ENCODE peak calls at places on chromosomes 3 and 15, in nine cellular contexts. A, E, P, H, B, L, M, Z and V are unnamed samples.

GRCh38 chr3:150225986-150226385 is 182.1 kb upstream of the TSC22D2 start:
- DNase-seq in H (no peak), B (no peak), L (no peak), Z (no peak), P (no peak), E (no peak), M (no peak), A (no peak), V (no peak)

GRCh38 chr3:180631317-180631716 is 29.4 kb downstream of the TTC14 start:
- DNase-seq in Z (no peak), E (no peak), B (no peak), M (no peak), H (no peak), L (no peak), P (no peak), A (no peak), V (no peak)

GRCh38 chr3:189551007-189551406 is 80.2 kb upstream of the TP63 start:
- DNase-seq in P (no peak), E (no peak), A (no peak), H (no peak), B (no peak), M (no peak), L (no peak), Z (no peak), V (no peak)

GRCh38 chr15:81291916-81292424 is 32.0 kb downstream of the STARD5 start:
- DNase-seq in M (no peak), P (no peak), Z (no peak), H (no peak), A (no peak), B (no peak), L (no peak), E (no peak), V (no peak)

GRCh38 chr3:80405618-80406017 is 637.8 kb upstream of the ROBO1 start:
- DNase-seq in B (no peak), E (no peak), M (no peak), Z (no peak), L (no peak), H (no peak), P (no peak), A (no peak), V (no peak)

GRCh38 chr3:15097889-15098288 is 1.1 kb downstream of the RBSN start:
- DNase-seq in M (peak; percentile 24), P (no peak), B (no peak), E (no peak), H (no peak), L (no peak), A (peak; percentile 42), Z (peak; percentile 67), V (peak; percentile 43)

GRCh38 chr3:14521611-14522010 is 18.5 kb downstream of the GRIP2 start:
- DNase-seq in H (no peak), B (no peak), Z (no peak), E (no peak), A (no peak), P (no peak), M (no peak), L (no peak), V (no peak)

GRCh38 chr15:71508081-71508682 is 302.2 kb upstream of the NR2E3 start:
- DNase-seq in M (no peak), B (no peak), Z (no peak), E (no peak), A (no peak), H (no peak), P (no peak), L (no peak), V (no peak)

GRCh38 chr3:179071569-179072397 is at the start of gene ZMAT3:
- DNase-seq in B (peak; percentile 56), L (peak; percentile 85), E (peak; percentile 72), P (peak; percentile 82), Z (peak; percentile 89), A (peak; percentile 87), M (peak; percentile 90), H (peak; percentile 88), V (peak; percentile 85)

GRCh38 chr15:95975212-95975611 is 355.3 kb upstream of the NR2F2 start:
- DNase-seq in M (no peak), Z (no peak), B (no peak), E (no peak), H (no peak), A (no peak), P (no peak), L (no peak), V (no peak)

GRCh38 chr15:78638658-78639314 is 2.2 kb downstream of the CHRNB4 start:
- DNase-seq in A (peak; percentile 74), H (peak; percentile 10), Z (peak; percentile 60), P (peak; percentile 19), M (peak; percentile 75), B (peak; percentile 9), E (peak; percentile 55), L (peak; percentile 36), V (peak; percentile 47)

GRCh38 chr3:145898487-145898886 is 262.5 kb downstream of the PLOD2 start:
- DNase-seq in A (no peak), H (no peak), E (no peak), M (no peak), B (no peak), P (no peak), L (no peak), Z (peak; percentile 9), V (no peak)